ENCODE peak calls at places on chromosomes 1 and 21, in seven cellular contexts. P, Y, G, T, C, M and D are unnamed samples. For H3K4me1, the result is how much of the 10 kb centered on the place peaks cover.

GRCh38 chr1:109312246-109312645 is 5.4 kb upstream of the MYBPHL start:
- DNase-seq in P (no peak), Y (no peak), G (no peak), T (no peak), C (no peak), M (no peak), D (no peak)

GRCh38 chr1:167094690-167095089 is 815 bp downstream of the STYXL2 start:
- DNase-seq in P (no peak), Y (no peak), G (no peak), T (no peak), C (no peak), M (no peak), D (no peak)

GRCh38 chr1:62384276-62385005 is 52.4 kb upstream of the USP1 start:
- DNase-seq in P (peak), Y (no peak), G (peak), T (no peak), C (no peak), M (peak), D (no peak)

GRCh38 chr1:55212349-55213028 is 2.7 kb downstream of the USP24 start:
- DNase-seq in P (peak), Y (no peak), G (peak), T (no peak), C (no peak), M (no peak), D (no peak)

GRCh38 chr1:22104074-22104473 is 38.8 kb downstream of the WNT4 start:
- DNase-seq in P (no peak), Y (no peak), G (no peak), T (no peak), C (no peak), M (no peak), D (no peak)

GRCh38 chr1:207049974-207050391 is 1.0 kb downstream of the YOD1 start:
- DNase-seq in P (peak), Y (no peak), G (peak), T (no peak), C (peak), M (peak), D (no peak)

GRCh38 chr1:165815725-165816124 is 11.7 kb upstream of the UCK2 start:
- DNase-seq in P (peak), Y (no peak), G (peak), T (no peak), C (no peak), M (peak), D (no peak)

GRCh38 chr1:21814241-21814918 is 2.3 kb downstream of the LDLRAD2 start:
- DNase-seq in P (no peak), Y (peak), G (peak), T (no peak), C (peak), M (peak), D (no peak)

GRCh38 chr1:220690140-220691038 is at the start of gene C1orf115:
- DNase-seq in P (peak), Y (peak), G (peak), T (peak), C (peak), M (peak), D (peak)

GRCh38 chr1:6472391-6472790 is 6.4 kb upstream of the TNFRSF25 start:
- DNase-seq in P (no peak), Y (no peak), G (no peak), T (no peak), C (peak), M (no peak), D (no peak)

GRCh38 chr1:21855257-21856096 is 43.4 kb downstream of the LDLRAD2 start:
- DNase-seq in P (peak), Y (peak), G (no peak), T (no peak), C (no peak), M (no peak), D (no peak)

GRCh38 chr21:26550357-26550756 is 22.7 kb downstream of the CYYR1 start:
- DNase-seq in P (no peak), Y (no peak), G (no peak), T (no peak), C (no peak), M (peak), D (no peak)

GRCh38 chr1:8155528-8156186 is 129.5 kb upstream of the ERRFI1 start:
- DNase-seq in P (peak), Y (no peak), G (peak), T (no peak), C (no peak), M (peak), D (peak)

GRCh38 chr1:200351826-200352549 is 57.8 kb downstream of the ZNF281 start:
- DNase-seq in P (no peak), Y (no peak), G (peak), T (no peak), C (no peak), M (peak), D (no peak)

DNA sequence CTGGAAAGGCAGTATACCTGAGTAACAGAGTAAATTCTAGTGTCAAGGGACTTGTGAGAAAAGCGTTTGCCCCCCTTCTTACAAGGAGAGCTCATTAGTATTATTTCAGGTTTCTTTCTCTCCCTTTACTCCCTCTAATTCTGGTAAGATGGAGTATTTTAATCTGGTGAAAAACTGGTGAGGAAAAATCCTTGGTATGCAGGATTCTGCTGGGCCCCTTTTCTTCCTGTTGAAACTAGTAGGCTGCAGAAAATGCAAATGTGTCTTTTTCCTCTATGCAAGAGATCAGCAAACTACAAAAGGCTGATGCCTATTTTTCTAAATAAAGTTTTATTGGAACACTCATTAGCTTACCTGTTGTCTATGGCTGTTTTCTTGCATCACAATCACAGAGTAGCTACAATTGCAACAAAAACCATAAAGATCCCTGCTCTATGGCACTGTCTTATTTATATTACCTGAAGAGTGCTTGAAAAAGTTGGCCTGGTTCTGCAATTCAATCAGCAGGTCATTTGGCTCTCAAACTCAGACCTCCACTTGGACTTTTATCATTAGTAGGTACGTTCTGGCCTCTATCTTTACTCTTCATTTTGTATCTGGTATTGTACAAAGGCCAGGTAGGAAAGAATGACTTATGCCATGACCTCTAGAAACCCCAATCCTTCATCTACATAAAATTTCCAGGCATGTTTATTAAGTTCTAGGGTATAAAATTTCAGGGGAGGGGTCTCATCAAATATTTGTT is 109.6 kb downstream of the AKT3 start:
- DNase-seq in P (no peak), Y (no peak), G (peak), T (no peak), C (no peak), M (peak), D (no peak)
- H3K4me1 ChIP-seq in P (under half), Y (under half), G (under half), T (under half), C (under half), M (under half), D (under half)

DNA sequence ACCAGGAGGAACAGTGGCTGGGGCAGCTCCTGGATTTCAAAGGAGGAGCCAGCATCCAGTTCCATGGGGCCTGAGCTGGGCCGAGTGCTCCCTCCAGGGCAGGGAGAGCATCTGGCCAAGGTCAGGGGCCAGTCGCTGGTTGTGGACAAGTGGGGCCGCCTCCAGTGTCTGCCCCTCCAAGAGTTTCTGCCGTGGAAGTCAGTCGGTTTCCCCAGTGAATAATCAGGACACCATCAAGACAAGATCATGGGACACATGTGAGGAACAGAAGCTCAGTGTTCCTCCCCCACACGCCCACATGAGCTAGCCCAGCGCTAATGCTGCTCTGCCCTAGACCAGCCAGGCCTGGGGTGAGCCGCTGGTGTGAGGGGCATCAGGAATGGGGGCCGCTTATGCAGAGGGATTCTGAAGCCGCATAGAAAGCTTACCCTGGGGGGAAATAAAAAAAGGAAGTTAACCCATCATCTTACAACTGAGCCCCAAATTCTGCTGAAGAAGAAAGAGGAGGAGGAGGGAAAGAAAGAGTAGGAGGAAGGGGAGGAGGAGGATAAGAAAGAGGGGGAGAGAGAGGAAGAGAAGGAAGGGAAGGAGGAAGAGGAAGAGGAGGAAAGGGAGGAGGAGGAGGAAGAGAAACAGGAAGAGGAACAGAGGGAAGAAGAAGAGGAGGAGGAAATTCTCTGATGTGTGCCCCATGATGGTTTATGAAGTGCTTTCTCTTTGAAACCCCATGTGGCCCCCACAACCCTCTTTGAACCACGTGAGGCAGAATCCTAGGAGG is 198.4 kb downstream of the MATN1 start:
- DNase-seq in P (no peak), Y (peak), G (no peak), T (peak), C (no peak), M (no peak), D (no peak)
- H3K27ac ChIP-seq in P (no peak), Y (no peak), G (no peak), T (no peak), C (no peak), M (no peak), D (no peak)

DNA sequence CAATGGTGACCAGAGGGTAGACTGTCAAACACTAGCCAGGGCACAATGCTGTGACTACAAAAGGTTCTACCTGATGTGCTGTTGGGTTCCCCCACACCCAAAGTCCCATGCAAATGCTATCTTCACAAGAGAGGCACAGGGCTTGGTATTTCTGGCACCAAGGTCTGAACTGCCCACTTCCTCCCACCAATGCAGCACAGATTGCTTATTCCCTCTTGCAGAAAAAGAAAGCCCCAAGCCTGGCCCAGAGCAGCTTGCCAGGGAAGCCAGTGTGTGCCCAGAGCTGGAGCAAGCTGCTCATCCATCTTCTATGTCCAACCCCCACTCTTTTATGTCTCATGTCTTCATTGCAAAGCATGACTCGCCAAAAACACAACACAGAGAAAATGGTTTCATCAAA is 149.4 kb upstream of the CAMK1G start:
- DNase-seq in P (peak), Y (no peak), G (peak), T (no peak), C (no peak), M (peak), D (no peak)
- H3K4me1 ChIP-seq in P (half or more), Y (under half), G (under half), T (under half), C (under half), M (under half), D (under half)

GRCh38 chr1:111746614-111746999 is 7.4 kb upstream of the INKA2 start:
- DNase-seq in P (no peak), Y (no peak), G (no peak), T (no peak), C (no peak), M (no peak), D (no peak)

GRCh38 chr1:111747282-111747734 is 8.1 kb upstream of the INKA2 start:
- DNase-seq in P (peak), Y (no peak), G (peak), T (no peak), C (peak), M (peak), D (peak)

GRCh38 chr1:111743679-111744101 is 4.5 kb upstream of the INKA2 start:
- DNase-seq in P (no peak), Y (no peak), G (peak), T (no peak), C (no peak), M (peak), D (no peak)

GRCh38 chr1:111747947-111748346 is 7.8 kb upstream of the DDX20 start:
- DNase-seq in P (no peak), Y (no peak), G (no peak), T (no peak), C (no peak), M (no peak), D (no peak)

GRCh38 chr1:111745670-111746613 is 6.7 kb upstream of the INKA2 start:
- DNase-seq in P (no peak), Y (no peak), G (no peak), T (no peak), C (no peak), M (no peak), D (no peak)
- H3K27ac ChIP-seq in P (no peak), Y (no peak), G (no peak), T (no peak), C (no peak), M (peak), D (no peak)

GRCh38 chr1:31011719-31012118 is 53.8 kb downstream of the PUM1 start:
- DNase-seq in P (no peak), Y (no peak), G (no peak), T (no peak), C (no peak), M (no peak), D (no peak)
- H3K4me1 ChIP-seq in P (under half), Y (under half), G (under half), T (under half), C (under half), M (under half), D (under half)

DNA sequence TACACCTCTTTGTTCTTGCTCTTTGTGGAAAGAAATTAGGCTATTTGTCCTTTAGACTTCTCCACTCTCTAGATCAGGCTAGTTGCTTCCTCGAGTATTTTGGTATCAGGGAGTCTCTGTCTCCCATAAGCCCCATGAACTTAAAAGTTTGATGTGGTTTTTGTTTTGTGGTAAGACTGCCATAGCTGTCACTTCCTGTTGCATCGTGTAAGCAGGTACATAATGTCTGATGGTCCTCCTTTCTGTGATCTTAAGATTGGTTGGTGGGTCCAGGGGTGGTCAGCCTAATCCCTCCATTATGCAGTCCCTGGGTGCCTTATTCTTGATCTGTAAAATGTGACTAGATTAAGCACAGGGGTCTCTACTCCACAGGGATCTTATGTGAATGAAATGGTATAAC is 23.1 kb downstream of the CD53 start:
- DNase-seq in P (no peak), Y (no peak), G (no peak), T (no peak), C (no peak), M (no peak), D (no peak)
- H3K27ac ChIP-seq in P (no peak), Y (no peak), G (no peak), T (no peak), C (peak), M (no peak), D (no peak)

GRCh38 chr1:150020711-150021110 is 10.2 kb upstream of the OTUD7B start:
- DNase-seq in P (no peak), Y (no peak), G (no peak), T (no peak), C (no peak), M (no peak), D (no peak)

GRCh38 chr1:150015733-150016132 is 5.2 kb upstream of the OTUD7B start:
- DNase-seq in P (peak), Y (no peak), G (no peak), T (no peak), C (no peak), M (no peak), D (no peak)

GRCh38 chr1:150017206-150017750 is 6.8 kb upstream of the OTUD7B start:
- DNase-seq in P (peak), Y (no peak), G (no peak), T (no peak), C (peak), M (no peak), D (no peak)

GRCh38 chr1:150021191-150021688 is 10.7 kb upstream of the OTUD7B start:
- DNase-seq in P (peak), Y (no peak), G (no peak), T (no peak), C (peak), M (no peak), D (no peak)

DNA sequence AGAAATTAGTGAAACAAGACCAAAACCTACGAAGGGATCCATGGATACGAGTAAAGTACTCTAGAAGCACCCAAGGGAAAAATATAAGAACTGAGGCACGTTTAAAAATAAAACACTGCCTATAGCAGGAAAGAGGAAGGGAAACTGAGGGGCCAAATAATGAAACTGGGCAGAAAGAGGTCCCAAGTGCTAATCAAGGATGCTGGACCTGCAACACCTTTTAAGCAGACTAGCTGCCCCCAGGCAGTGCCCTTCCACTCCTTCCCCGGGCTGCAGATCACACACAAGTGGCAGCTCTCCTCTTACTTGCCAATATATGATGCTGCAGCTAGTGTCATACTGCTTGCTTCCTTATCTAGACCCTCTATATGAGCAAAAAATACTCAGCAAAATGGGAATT is 7.6 kb upstream of the OTUD7B start:
- DNase-seq in P (no peak), Y (no peak), G (no peak), T (no peak), C (no peak), M (no peak), D (no peak)
- H3K4me1 ChIP-seq in P (under half), Y (under half), G (under half), T (under half), C (under half), M (under half), D (under half)

DNA sequence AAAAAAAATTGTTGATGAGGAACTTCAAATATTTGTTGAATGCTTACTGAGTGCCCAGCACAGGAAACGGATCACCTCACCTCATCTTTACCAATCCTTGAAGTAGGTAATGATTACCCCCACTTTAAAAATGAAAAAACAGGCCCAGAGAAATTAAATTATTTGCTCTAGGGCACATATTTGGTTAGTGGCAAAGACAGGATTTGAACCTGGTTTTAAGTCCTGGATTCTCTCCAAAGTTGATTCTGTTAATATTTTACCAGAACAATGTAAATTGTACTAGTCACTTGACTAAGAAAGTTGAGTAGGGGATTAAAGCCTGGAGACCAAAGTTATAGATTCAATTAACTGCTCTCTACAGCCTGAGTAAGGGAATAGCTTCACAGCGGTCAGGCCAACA is 97.9 kb downstream of the GIPC2 start:
- DNase-seq in P (peak), Y (no peak), G (no peak), T (no peak), C (no peak), M (no peak), D (no peak)
- H3K27ac ChIP-seq in P (no peak), Y (peak), G (no peak), T (no peak), C (no peak), M (no peak), D (no peak)

GRCh38 chr1:235079443-235079967 is 49.1 kb downstream of the TOMM20 start:
- DNase-seq in P (peak), Y (peak), G (peak), T (no peak), C (peak), M (no peak), D (no peak)
- H3K4me1 ChIP-seq in P (half or more), Y (under half), G (under half), T (under half), C (under half), M (under half), D (under half)